ENCODE peak calls at places on chromosomes 7 and 10, in seven cellular contexts. One of them, this sample, is unnamed.

GRCh38 chr10:61136151-61136550 is 192.2 kb upstream of the RHOBTB1 start:
- DNase-seq in Karpas-422: no peak
- DNase-seq in progenitor cell of endocrine pancreas: no peak
- DNase-seq in anterior cingulate cortex: no peak
- DNase-seq in WTC11: no peak
- DNase-seq in effector CD4-positive, alpha-beta T cell: no peak
- DNase-seq in HS-5: peak
- DNase-seq in this sample: no peak

GRCh38 chr10:60921631-60922030 is 22.4 kb downstream of the RHOBTB1 start:
- DNase-seq in progenitor cell of endocrine pancreas: no peak
- DNase-seq in Karpas-422: no peak
- DNase-seq in HS-5: no peak
- DNase-seq in anterior cingulate cortex: no peak
- DNase-seq in WTC11: no peak
- DNase-seq in effector CD4-positive, alpha-beta T cell: no peak
- DNase-seq in this sample: no peak

GRCh38 chr10:115402690-115403089 is 309.5 kb downstream of the ATRNL1 start:
- DNase-seq in HS-5: peak
- DNase-seq in anterior cingulate cortex: no peak
- DNase-seq in Karpas-422: no peak
- DNase-seq in effector CD4-positive, alpha-beta T cell: no peak
- DNase-seq in progenitor cell of endocrine pancreas: no peak
- DNase-seq in WTC11: no peak
- DNase-seq in this sample: peak

GRCh38 chr7:7524121-7524520 is 11.6 kb downstream of the COL28A1 start:
- DNase-seq in HS-5: no peak
- DNase-seq in anterior cingulate cortex: no peak
- DNase-seq in WTC11: no peak
- DNase-seq in Karpas-422: no peak
- DNase-seq in progenitor cell of endocrine pancreas: no peak
- DNase-seq in effector CD4-positive, alpha-beta T cell: no peak
- DNase-seq in this sample: peak

GRCh38 chr10:53088956-53089355 is 316.4 kb upstream of the MBL2 start:
- DNase-seq in WTC11: no peak
- DNase-seq in HS-5: no peak
- DNase-seq in Karpas-422: no peak
- DNase-seq in progenitor cell of endocrine pancreas: no peak
- DNase-seq in effector CD4-positive, alpha-beta T cell: no peak
- DNase-seq in anterior cingulate cortex: no peak
- DNase-seq in this sample: no peak

GRCh38 chr7:68125173-68125572 is 1128.5 kb downstream of the TYW1 start:
- DNase-seq in Karpas-422: no peak
- DNase-seq in progenitor cell of endocrine pancreas: no peak
- DNase-seq in WTC11: no peak
- DNase-seq in anterior cingulate cortex: no peak
- DNase-seq in HS-5: no peak
- DNase-seq in effector CD4-positive, alpha-beta T cell: no peak
- DNase-seq in this sample: no peak

GRCh38 chr10:130138479-130138866 is 2.3 kb downstream of the GLRX3 start:
- DNase-seq in HS-5: no peak
- DNase-seq in anterior cingulate cortex: no peak
- DNase-seq in Karpas-422: no peak
- DNase-seq in progenitor cell of endocrine pancreas: no peak
- DNase-seq in WTC11: no peak
- DNase-seq in effector CD4-positive, alpha-beta T cell: no peak
- DNase-seq in this sample: peak

GRCh38 chr10:25682203-25682950 is 251.7 kb upstream of the MYO3A start:
- DNase-seq in effector CD4-positive, alpha-beta T cell: no peak
- DNase-seq in WTC11: peak
- DNase-seq in Karpas-422: no peak
- DNase-seq in progenitor cell of endocrine pancreas: no peak
- DNase-seq in anterior cingulate cortex: peak
- DNase-seq in HS-5: no peak
- DNase-seq in this sample: peak

GRCh38 chr7:104956753-104957450 is 57.1 kb upstream of the KMT2E start:
- DNase-seq in progenitor cell of endocrine pancreas: no peak
- DNase-seq in Karpas-422: no peak
- DNase-seq in effector CD4-positive, alpha-beta T cell: no peak
- DNase-seq in HS-5: no peak
- DNase-seq in WTC11: no peak
- DNase-seq in anterior cingulate cortex: no peak
- DNase-seq in this sample: peak

GRCh38 chr10:70750156-70750703 is 34.9 kb downstream of the TBATA start:
- DNase-seq in anterior cingulate cortex: no peak
- DNase-seq in effector CD4-positive, alpha-beta T cell: no peak
- DNase-seq in Karpas-422: no peak
- DNase-seq in HS-5: no peak
- DNase-seq in progenitor cell of endocrine pancreas: no peak
- DNase-seq in WTC11: no peak
- DNase-seq in this sample: no peak

GRCh38 chr10:33107953-33108352 is 149.9 kb upstream of the ITGB1 start:
- DNase-seq in progenitor cell of endocrine pancreas: no peak
- DNase-seq in anterior cingulate cortex: no peak
- DNase-seq in HS-5: no peak
- DNase-seq in Karpas-422: no peak
- DNase-seq in effector CD4-positive, alpha-beta T cell: no peak
- DNase-seq in WTC11: no peak
- DNase-seq in this sample: no peak

GRCh38 chr10:102627446-102628293 is 16.6 kb upstream of the TRIM8 start:
- DNase-seq in HS-5: no peak
- DNase-seq in WTC11: peak
- DNase-seq in Karpas-422: no peak
- DNase-seq in effector CD4-positive, alpha-beta T cell: no peak
- DNase-seq in progenitor cell of endocrine pancreas: no peak
- DNase-seq in anterior cingulate cortex: peak
- DNase-seq in this sample: no peak

GRCh38 chr7:96126382-96126781 is 195.5 kb downstream of the SLC25A13 start:
- DNase-seq in WTC11: no peak
- DNase-seq in progenitor cell of endocrine pancreas: no peak
- DNase-seq in anterior cingulate cortex: no peak
- DNase-seq in effector CD4-positive, alpha-beta T cell: no peak
- DNase-seq in HS-5: no peak
- DNase-seq in Karpas-422: no peak
- DNase-seq in this sample: no peak

GRCh38 chr7:105257338-105257737 is 131.4 kb downstream of the SRPK2 start:
- DNase-seq in effector CD4-positive, alpha-beta T cell: no peak
- DNase-seq in WTC11: no peak
- DNase-seq in HS-5: no peak
- DNase-seq in progenitor cell of endocrine pancreas: no peak
- DNase-seq in Karpas-422: peak
- DNase-seq in anterior cingulate cortex: no peak
- DNase-seq in this sample: no peak

GRCh38 chr10:95783741-95784140 is 27.8 kb downstream of the ENTPD1 start:
- DNase-seq in Karpas-422: no peak
- DNase-seq in WTC11: no peak
- DNase-seq in anterior cingulate cortex: no peak
- DNase-seq in HS-5: no peak
- DNase-seq in effector CD4-positive, alpha-beta T cell: no peak
- DNase-seq in progenitor cell of endocrine pancreas: no peak
- DNase-seq in this sample: no peak

GRCh38 chr10:111126073-111126472 is 49.2 kb downstream of the ADRA2A start:
- DNase-seq in progenitor cell of endocrine pancreas: no peak
- DNase-seq in effector CD4-positive, alpha-beta T cell: no peak
- DNase-seq in HS-5: peak
- DNase-seq in anterior cingulate cortex: no peak
- DNase-seq in Karpas-422: no peak
- DNase-seq in WTC11: no peak
- DNase-seq in this sample: peak

GRCh38 chr7:112616295-112616694 is 135.5 kb downstream of the LSMEM1 start:
- DNase-seq in Karpas-422: no peak
- DNase-seq in effector CD4-positive, alpha-beta T cell: no peak
- DNase-seq in progenitor cell of endocrine pancreas: no peak
- DNase-seq in anterior cingulate cortex: no peak
- DNase-seq in WTC11: no peak
- DNase-seq in HS-5: no peak
- DNase-seq in this sample: no peak

GRCh38 chr10:48716393-48716792 is 31.7 kb downstream of the WDFY4 start:
- DNase-seq in WTC11: no peak
- DNase-seq in Karpas-422: no peak
- DNase-seq in HS-5: no peak
- DNase-seq in effector CD4-positive, alpha-beta T cell: no peak
- DNase-seq in anterior cingulate cortex: no peak
- DNase-seq in progenitor cell of endocrine pancreas: no peak
- DNase-seq in this sample: no peak

GRCh38 chr7:5692845-5693278 is 88.6 kb downstream of the RNF216 start:
- DNase-seq in effector CD4-positive, alpha-beta T cell: no peak
- DNase-seq in WTC11: no peak
- DNase-seq in HS-5: peak
- DNase-seq in progenitor cell of endocrine pancreas: no peak
- DNase-seq in Karpas-422: peak
- DNase-seq in anterior cingulate cortex: no peak
- DNase-seq in this sample: no peak

GRCh38 chr7:83782628-83783027 is 133.7 kb upstream of the SEMA3E start:
- DNase-seq in anterior cingulate cortex: no peak
- DNase-seq in Karpas-422: no peak
- DNase-seq in progenitor cell of endocrine pancreas: no peak
- DNase-seq in HS-5: peak
- DNase-seq in WTC11: no peak
- DNase-seq in effector CD4-positive, alpha-beta T cell: no peak
- DNase-seq in this sample: peak

GRCh38 chr10:83685458-83685857 is 453.9 kb upstream of the GHITM start:
- DNase-seq in anterior cingulate cortex: no peak
- DNase-seq in HS-5: no peak
- DNase-seq in Karpas-422: no peak
- DNase-seq in effector CD4-positive, alpha-beta T cell: no peak
- DNase-seq in WTC11: no peak
- DNase-seq in progenitor cell of endocrine pancreas: no peak
- DNase-seq in this sample: no peak

GRCh38 chr10:46540412-46541016 is 15.9 kb downstream of the GPRIN2 start:
- DNase-seq in Karpas-422: no peak
- DNase-seq in HS-5: no peak
- DNase-seq in WTC11: peak
- DNase-seq in anterior cingulate cortex: no peak
- DNase-seq in progenitor cell of endocrine pancreas: no peak
- DNase-seq in effector CD4-positive, alpha-beta T cell: no peak
- DNase-seq in this sample: no peak

GRCh38 chr7:84092207-84092606 is 102.4 kb downstream of the SEMA3A start:
- DNase-seq in anterior cingulate cortex: no peak
- DNase-seq in Karpas-422: no peak
- DNase-seq in effector CD4-positive, alpha-beta T cell: no peak
- DNase-seq in WTC11: no peak
- DNase-seq in progenitor cell of endocrine pancreas: no peak
- DNase-seq in HS-5: no peak
- DNase-seq in this sample: no peak

GRCh38 chr10:69492091-69492745 is 41.0 kb downstream of the TSPAN15 start:
- DNase-seq in anterior cingulate cortex: peak
- DNase-seq in effector CD4-positive, alpha-beta T cell: no peak
- DNase-seq in Karpas-422: no peak
- DNase-seq in progenitor cell of endocrine pancreas: no peak
- DNase-seq in HS-5: no peak
- DNase-seq in WTC11: no peak
- DNase-seq in this sample: no peak

GRCh38 chr7:49479936-49480544 is 293.4 kb upstream of the VWC2 start:
- DNase-seq in HS-5: no peak
- DNase-seq in effector CD4-positive, alpha-beta T cell: no peak
- DNase-seq in progenitor cell of endocrine pancreas: no peak
- DNase-seq in WTC11: no peak
- DNase-seq in Karpas-422: no peak
- DNase-seq in anterior cingulate cortex: no peak
- DNase-seq in this sample: no peak

GRCh38 chr7:11830004-11830403 is 2.0 kb downstream of the THSD7A start:
- DNase-seq in progenitor cell of endocrine pancreas: no peak
- DNase-seq in WTC11: no peak
- DNase-seq in effector CD4-positive, alpha-beta T cell: no peak
- DNase-seq in anterior cingulate cortex: no peak
- DNase-seq in Karpas-422: no peak
- DNase-seq in HS-5: no peak
- DNase-seq in this sample: no peak

GRCh38 chr10:14052926-14053325 is 277.8 kb downstream of the FRMD4A start:
- DNase-seq in HS-5: no peak
- DNase-seq in progenitor cell of endocrine pancreas: no peak
- DNase-seq in anterior cingulate cortex: no peak
- DNase-seq in Karpas-422: no peak
- DNase-seq in WTC11: no peak
- DNase-seq in effector CD4-positive, alpha-beta T cell: no peak
- DNase-seq in this sample: no peak

GRCh38 chr10:118753331-118753730 is 1.4 kb downstream of the CACUL1 start:
- DNase-seq in effector CD4-positive, alpha-beta T cell: no peak
- DNase-seq in HS-5: no peak
- DNase-seq in Karpas-422: no peak
- DNase-seq in WTC11: no peak
- DNase-seq in anterior cingulate cortex: no peak
- DNase-seq in progenitor cell of endocrine pancreas: no peak
- DNase-seq in this sample: no peak

GRCh38 chr10:62651341-62651740 is 153.2 kb upstream of the ADO start:
- DNase-seq in effector CD4-positive, alpha-beta T cell: no peak
- DNase-seq in anterior cingulate cortex: no peak
- DNase-seq in WTC11: no peak
- DNase-seq in progenitor cell of endocrine pancreas: no peak
- DNase-seq in Karpas-422: no peak
- DNase-seq in HS-5: peak
- DNase-seq in this sample: no peak

GRCh38 chr7:52352019-52352418 is 683.4 kb upstream of the POM121L12 start:
- DNase-seq in Karpas-422: no peak
- DNase-seq in effector CD4-positive, alpha-beta T cell: no peak
- DNase-seq in anterior cingulate cortex: no peak
- DNase-seq in HS-5: no peak
- DNase-seq in WTC11: no peak
- DNase-seq in progenitor cell of endocrine pancreas: no peak
- DNase-seq in this sample: no peak

GRCh38 chr10:88379575-88379974 is 203.5 kb downstream of the RNLS start:
- DNase-seq in HS-5: peak
- DNase-seq in Karpas-422: no peak
- DNase-seq in progenitor cell of endocrine pancreas: no peak
- DNase-seq in anterior cingulate cortex: no peak
- DNase-seq in effector CD4-positive, alpha-beta T cell: no peak
- DNase-seq in WTC11: no peak
- DNase-seq in this sample: peak

GRCh38 chr7:156522801-156523200 is 117.8 kb upstream of the RNF32 start:
- DNase-seq in anterior cingulate cortex: no peak
- DNase-seq in effector CD4-positive, alpha-beta T cell: no peak
- DNase-seq in WTC11: no peak
- DNase-seq in progenitor cell of endocrine pancreas: no peak
- DNase-seq in HS-5: no peak
- DNase-seq in Karpas-422: no peak
- DNase-seq in this sample: no peak

GRCh38 chr10:6269953-6270867 is 67.5 kb downstream of the PFKFB3 start:
- DNase-seq in WTC11: no peak
- DNase-seq in progenitor cell of endocrine pancreas: no peak
- DNase-seq in anterior cingulate cortex: no peak
- DNase-seq in effector CD4-positive, alpha-beta T cell: peak
- DNase-seq in HS-5: no peak
- DNase-seq in Karpas-422: no peak
- DNase-seq in this sample: no peak

GRCh38 chr10:28284126-28284525 is 18.7 kb downstream of the MPP7 start:
- DNase-seq in progenitor cell of endocrine pancreas: no peak
- DNase-seq in effector CD4-positive, alpha-beta T cell: no peak
- DNase-seq in Karpas-422: no peak
- DNase-seq in WTC11: no peak
- DNase-seq in HS-5: no peak
- DNase-seq in anterior cingulate cortex: no peak
- DNase-seq in this sample: no peak

GRCh38 chr10:126924915-126925300 is 19.7 kb downstream of the DOCK1 start:
- DNase-seq in HS-5: no peak
- DNase-seq in progenitor cell of endocrine pancreas: no peak
- DNase-seq in WTC11: no peak
- DNase-seq in effector CD4-positive, alpha-beta T cell: no peak
- DNase-seq in Karpas-422: no peak
- DNase-seq in anterior cingulate cortex: no peak
- DNase-seq in this sample: no peak

GRCh38 chr10:3477683-3478082 is 305.1 kb upstream of the PITRM1 start:
- DNase-seq in effector CD4-positive, alpha-beta T cell: no peak
- DNase-seq in HS-5: no peak
- DNase-seq in Karpas-422: no peak
- DNase-seq in progenitor cell of endocrine pancreas: no peak
- DNase-seq in anterior cingulate cortex: no peak
- DNase-seq in WTC11: no peak
- DNase-seq in this sample: peak

GRCh38 chr7:122517576-122517975 is 181.3 kb downstream of the RNF133 start:
- DNase-seq in effector CD4-positive, alpha-beta T cell: no peak
- DNase-seq in anterior cingulate cortex: no peak
- DNase-seq in Karpas-422: no peak
- DNase-seq in progenitor cell of endocrine pancreas: no peak
- DNase-seq in HS-5: no peak
- DNase-seq in WTC11: no peak
- DNase-seq in this sample: no peak